ENCODE peak calls at places on chromosomes 13 and 19, in nine cellular contexts. G is T1000; N is endodermal cell; M is stimulated activated CD8-positive, alpha-beta memory T cell treated with anti-CD3 and anti-CD28 coated beads, Interleukin-7, amount 100 ng/mL, for 24 hours; P is EH; I is caudate nucleus; A is AG10803; E is T-helper 17 cell; F is activated naive CD8-positive, alpha-beta T cell treated with anti-CD3 and anti-CD28 coated beads, Interleukin-2, amount 50 U/mL, for 24 hours. O is an unnamed sample.

GRCh38 chr13:28373803-28374202 is 121.1 kb downstream of the FLT1 start:
- DNase-seq in F (no peak), P (no peak), E (no peak), A (no peak), N (no peak), G (no peak), I (no peak), M (no peak), O (no peak)

GRCh38 chr13:23510979-23511735 is 59.1 kb upstream of the TNFRSF19 start:
- DNase-seq in A (no peak), I (no peak), F (no peak), G (no peak), E (no peak), P (peak), N (peak), M (no peak), O (peak)

GRCh38 chr19:40241809-40242384 is 15.4 kb upstream of the CCNP start:
- DNase-seq in N (no peak), A (no peak), G (no peak), F (no peak), I (peak), E (no peak), M (no peak), P (no peak), O (peak)

GRCh38 chr19:51531349-51532315 is at the start of gene SIGLEC6:
- DNase-seq in M (no peak), F (peak), E (no peak), N (peak), G (no peak), A (no peak), I (no peak), P (no peak), O (no peak)

GRCh38 chr13:50729177-50729576 is 114.3 kb downstream of the DLEU7 start:
- DNase-seq in N (no peak), P (no peak), M (no peak), E (no peak), G (no peak), A (no peak), F (no peak), I (no peak), O (no peak)

GRCh38 chr19:14774373-14774772 is 4.0 kb downstream of the ADGRE2 start:
- DNase-seq in M (no peak), P (no peak), N (no peak), A (no peak), G (no peak), F (no peak), I (no peak), E (no peak), O (no peak)

GRCh38 chr19:1131718-1132552 is 28.1 kb downstream of the GPX4 start:
- DNase-seq in E (peak), I (peak), G (peak), F (peak), A (peak), N (peak), M (peak), P (peak), O (peak)

GRCh38 chr13:105655046-105655445 is 880.4 kb downstream of the EFNB2 start:
- DNase-seq in A (peak), P (peak), G (no peak), N (no peak), F (no peak), I (no peak), E (no peak), M (no peak), O (peak)

GRCh38 chr13:62920181-62920580 is 1504.5 kb upstream of the PCDH20 start:
- DNase-seq in G (no peak), E (no peak), P (no peak), I (no peak), N (no peak), F (no peak), A (peak), M (no peak), O (no peak)

GRCh38 chr13:39946769-39947168 is 291.3 kb downstream of the COG6 start:
- DNase-seq in F (no peak), I (no peak), A (no peak), E (no peak), G (no peak), M (no peak), N (no peak), P (no peak), O (no peak)

GRCh38 chr19:55691561-55692481 is 16.8 kb downstream of the EPN1 start:
- DNase-seq in A (no peak), I (no peak), N (no peak), P (no peak), G (no peak), M (no peak), E (no peak), F (no peak), O (no peak)

GRCh38 chr19:13849991-13850909 is 26.7 kb upstream of the NANOS3 start:
- DNase-seq in F (peak), M (no peak), N (peak), G (peak), I (peak), E (peak), A (peak), P (peak), O (peak)